ENCODE peak calls at places on chromosomes 7 and 10, in nine cellular contexts. X, J, B, N, H, W, A, F and O are unnamed samples.

GRCh38 chr7:908159-908918 is 32.0 kb downstream of the GET4 start:
- DNase-seq in X (no peak), J (peak), B (no peak), N (no peak), H (no peak), W (no peak), A (no peak), F (no peak), O (no peak)

GRCh38 chr7:504221-505081 is 15.2 kb downstream of the PDGFA start:
- DNase-seq in X (peak), J (no peak), B (no peak), N (no peak), H (no peak), W (no peak), A (no peak), F (no peak), O (no peak)

GRCh38 chr10:100568937-100569336 is 33.2 kb downstream of the HIF1AN start:
- DNase-seq in X (no peak), J (no peak), B (no peak), N (no peak), H (peak), W (no peak), A (no peak), F (no peak), O (peak)

GRCh38 chr7:136386876-136387275 is 409.7 kb upstream of the MTPN start:
- DNase-seq in X (no peak), J (no peak), B (no peak), N (no peak), H (no peak), W (no peak), A (no peak), F (peak), O (no peak)

GRCh38 chr7:74230446-74231231 is 20.8 kb downstream of the LAT2 start:
- DNase-seq in X (no peak), J (peak), B (no peak), N (no peak), H (no peak), W (no peak), A (peak), F (no peak), O (no peak)

GRCh38 chr7:136140469-136140868 is 163.3 kb upstream of the MTPN start:
- DNase-seq in X (no peak), J (no peak), B (no peak), N (no peak), H (no peak), W (no peak), A (no peak), F (no peak), O (no peak)

GRCh38 chr7:30166155-30166840 is 31.5 kb downstream of the MTURN start:
- DNase-seq in X (no peak), J (no peak), B (no peak), N (no peak), H (no peak), W (no peak), A (no peak), F (peak), O (no peak)

GRCh38 chr7:12772768-12773167 is 85.3 kb downstream of the ARL4A start:
- DNase-seq in X (no peak), J (no peak), B (no peak), N (no peak), H (no peak), W (no peak), A (no peak), F (no peak), O (no peak)

GRCh38 chr10:60335708-60336107 is 54.0 kb downstream of the ANK3 start:
- DNase-seq in X (no peak), J (no peak), B (no peak), N (no peak), H (no peak), W (no peak), A (no peak), F (peak), O (no peak)

GRCh38 chr10:118870467-118871243 is 115.9 kb upstream of the CACUL1 start:
- DNase-seq in X (no peak), J (no peak), B (peak), N (no peak), H (peak), W (peak), A (no peak), F (peak), O (no peak)

GRCh38 chr10:68560201-68560915 is at the start of gene TET1:
- DNase-seq in X (peak), J (peak), B (peak), N (no peak), H (peak), W (peak), A (peak), F (peak), O (peak)

GRCh38 chr10:119670717-119671116 is 19.5 kb downstream of the BAG3 start:
- DNase-seq in X (no peak), J (no peak), B (no peak), N (no peak), H (no peak), W (no peak), A (no peak), F (peak), O (no peak)

GRCh38 chr7:90211391-90212148 is at the start of gene STEAP2:
- DNase-seq in X (peak), J (peak), B (peak), N (peak), H (peak), W (peak), A (peak), F (peak), O (peak)

GRCh38 chr7:90212149-90212495 is 582 bp downstream of the STEAP2 start:
- DNase-seq in X (no peak), J (no peak), B (no peak), N (no peak), H (no peak), W (no peak), A (peak), F (no peak), O (no peak)

GRCh38 chr7:90216771-90217170 is 5.2 kb downstream of the STEAP2 start:
- DNase-seq in X (no peak), J (no peak), B (no peak), N (no peak), H (no peak), W (peak), A (no peak), F (no peak), O (no peak)

GRCh38 chr7:90213521-90213920 is 2.0 kb downstream of the STEAP2 start:
- DNase-seq in X (no peak), J (no peak), B (no peak), N (no peak), H (no peak), W (no peak), A (no peak), F (no peak), O (no peak)

GRCh38 chr7:90216080-90216674 is 4.6 kb downstream of the STEAP2 start:
- DNase-seq in X (no peak), J (no peak), B (no peak), N (no peak), H (no peak), W (peak), A (no peak), F (no peak), O (no peak)
- TF ChIP-seq CTCF in X (no peak), J (no peak), B (no peak), N (no peak), H (no peak), W (no peak), A (no peak), F (no peak), O (no peak)

GRCh38 chr10:121751191-121751760 is 153.0 kb upstream of the FGFR2 start:
- DNase-seq in X (no peak), J (no peak), B (no peak), N (no peak), H (no peak), W (peak), A (no peak), F (no peak), O (no peak)

GRCh38 chr10:121754667-121755066 is 156.4 kb upstream of the FGFR2 start:
- DNase-seq in X (no peak), J (no peak), B (no peak), N (no peak), H (no peak), W (no peak), A (no peak), F (peak), O (no peak)

GRCh38 chr10:121753726-121754476 is 155.7 kb upstream of the FGFR2 start:
- DNase-seq in X (no peak), J (no peak), B (no peak), N (no peak), H (no peak), W (peak), A (peak), F (peak), O (no peak)
- TF ChIP-seq CTCF in X (no peak), J (no peak), B (peak), N (peak), H (peak), W (peak), A (no peak), F (peak), O (peak)

DNA sequence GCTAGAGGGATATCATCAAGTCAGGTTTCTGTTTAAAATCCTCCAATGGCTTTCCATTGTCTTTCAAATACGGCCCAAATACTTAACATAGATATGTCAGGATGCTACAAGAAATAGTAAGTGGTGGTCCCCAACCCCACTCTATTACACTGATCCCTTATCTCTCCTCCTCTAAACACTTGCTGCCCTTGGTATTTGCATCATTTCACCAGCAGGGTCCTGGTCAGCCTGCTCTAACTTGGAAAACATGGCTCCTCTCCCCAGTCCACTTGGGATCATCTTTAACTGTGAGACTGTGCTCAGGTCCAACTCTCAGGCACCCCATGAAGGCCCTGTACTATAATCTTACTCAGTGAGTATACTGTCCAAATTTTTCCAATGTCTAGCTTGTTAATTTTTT is 53.8 kb upstream of the GSAP start:
- DNase-seq in X (no peak), J (no peak), B (no peak), N (no peak), H (no peak), W (no peak), A (no peak), F (no peak), O (no peak)
- TF ChIP-seq CTCF in X (no peak), J (no peak), B (no peak), N (no peak), H (no peak), W (no peak), A (no peak), F (no peak), O (no peak)

GRCh38 chr7:139828880-139829653 is at the start of gene TBXAS1:
- DNase-seq in X (no peak), J (peak), B (no peak), N (no peak), H (peak), W (no peak), A (peak), F (no peak), O (no peak)

GRCh38 chr7:139829654-139830130 is 628 bp downstream of the TBXAS1 start:
- DNase-seq in X (no peak), J (peak), B (no peak), N (no peak), H (no peak), W (peak), A (peak), F (no peak), O (no peak)

GRCh38 chr7:139825666-139826290 is 3.3 kb upstream of the TBXAS1 start:
- DNase-seq in X (no peak), J (no peak), B (no peak), N (peak), H (no peak), W (peak), A (no peak), F (peak), O (no peak)

GRCh38 chr7:139828446-139828845 is 618 bp upstream of the TBXAS1 start:
- DNase-seq in X (no peak), J (no peak), B (no peak), N (no peak), H (no peak), W (no peak), A (no peak), F (no peak), O (no peak)

DNA sequence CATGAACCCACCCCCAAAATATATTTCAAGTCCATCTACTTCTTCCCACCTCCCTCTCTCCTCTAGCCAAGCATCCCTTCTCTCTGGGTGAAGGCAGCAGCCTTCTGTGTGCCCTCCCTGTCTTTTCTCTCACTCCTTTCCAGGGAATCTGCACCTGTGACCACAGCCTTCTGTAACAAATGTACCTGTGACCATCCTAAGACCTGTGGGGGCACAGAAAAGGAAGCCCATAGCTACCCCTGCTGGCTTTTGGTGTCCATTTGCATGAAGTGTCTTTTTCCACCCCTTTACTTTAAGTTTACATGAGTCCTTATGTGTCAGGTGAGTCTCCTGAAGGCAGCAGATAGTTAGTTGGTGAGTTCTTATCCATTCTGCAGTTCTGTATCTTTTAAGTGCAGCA is 2.0 kb upstream of the TBXAS1 start:
- DNase-seq in X (no peak), J (no peak), B (no peak), N (no peak), H (peak), W (no peak), A (no peak), F (peak), O (no peak)
- TF ChIP-seq CTCF in X (no peak), J (no peak), B (no peak), N (no peak), H (peak), W (no peak), A (no peak), F (no peak), O (no peak)

GRCh38 chr10:76040107-76040829 is 608.8 kb downstream of the LRMDA start:
- DNase-seq in X (no peak), J (no peak), B (no peak), N (no peak), H (peak), W (no peak), A (no peak), F (no peak), O (no peak)
- TF ChIP-seq CTCF in X (no peak), J (no peak), B (peak), N (no peak), H (peak), W (peak), A (no peak), F (no peak), O (no peak)

DNA sequence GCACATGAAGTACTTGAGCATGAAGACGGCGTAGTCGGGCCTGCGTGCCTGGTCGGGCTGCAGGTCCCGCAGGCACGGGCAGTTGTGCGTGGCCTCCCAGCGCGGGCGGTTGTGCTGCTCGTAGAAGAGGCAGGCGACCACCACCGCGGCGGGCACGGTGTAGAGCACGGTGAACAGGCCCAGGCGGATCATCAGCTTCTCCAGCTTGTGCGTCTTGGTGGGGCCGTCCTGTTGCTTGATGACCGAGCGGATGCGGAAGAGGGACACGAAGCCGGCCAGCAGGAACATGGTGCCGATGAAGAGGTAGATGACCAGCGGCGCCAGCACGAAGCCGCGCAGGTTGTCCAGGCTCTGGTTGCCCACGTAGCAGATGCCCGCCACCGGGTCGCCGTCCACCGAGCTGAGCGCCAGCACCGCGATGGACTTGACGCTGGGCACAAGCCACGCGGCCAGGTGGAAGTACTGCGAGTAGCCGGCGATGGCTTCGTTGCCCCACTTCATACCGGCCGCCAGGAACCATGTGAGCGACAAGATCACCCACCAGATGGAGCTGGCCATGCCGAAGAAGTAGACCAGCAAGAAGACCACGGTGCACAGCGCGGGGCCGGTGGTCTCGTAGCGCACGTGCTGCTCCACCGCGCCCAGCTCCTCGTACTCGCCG is 2.3 kb downstream of the FZD8 start:
- DNase-seq in X (peak), J (peak), B (peak), N (no peak), H (peak), W (peak), A (peak), F (peak), O (no peak)
- TF ChIP-seq CTCF in X (no peak), J (no peak), B (no peak), N (peak), H (no peak), W (peak), A (no peak), F (peak), O (no peak)

GRCh38 chr7:130794619-130794922 is 60.6 kb upstream of the KLF14 start:
- DNase-seq in X (no peak), J (no peak), B (no peak), N (no peak), H (no peak), W (no peak), A (no peak), F (no peak), O (no peak)

GRCh38 chr7:130791746-130792145 is 57.7 kb upstream of the KLF14 start:
- DNase-seq in X (no peak), J (no peak), B (no peak), N (no peak), H (no peak), W (no peak), A (no peak), F (no peak), O (no peak)

DNA sequence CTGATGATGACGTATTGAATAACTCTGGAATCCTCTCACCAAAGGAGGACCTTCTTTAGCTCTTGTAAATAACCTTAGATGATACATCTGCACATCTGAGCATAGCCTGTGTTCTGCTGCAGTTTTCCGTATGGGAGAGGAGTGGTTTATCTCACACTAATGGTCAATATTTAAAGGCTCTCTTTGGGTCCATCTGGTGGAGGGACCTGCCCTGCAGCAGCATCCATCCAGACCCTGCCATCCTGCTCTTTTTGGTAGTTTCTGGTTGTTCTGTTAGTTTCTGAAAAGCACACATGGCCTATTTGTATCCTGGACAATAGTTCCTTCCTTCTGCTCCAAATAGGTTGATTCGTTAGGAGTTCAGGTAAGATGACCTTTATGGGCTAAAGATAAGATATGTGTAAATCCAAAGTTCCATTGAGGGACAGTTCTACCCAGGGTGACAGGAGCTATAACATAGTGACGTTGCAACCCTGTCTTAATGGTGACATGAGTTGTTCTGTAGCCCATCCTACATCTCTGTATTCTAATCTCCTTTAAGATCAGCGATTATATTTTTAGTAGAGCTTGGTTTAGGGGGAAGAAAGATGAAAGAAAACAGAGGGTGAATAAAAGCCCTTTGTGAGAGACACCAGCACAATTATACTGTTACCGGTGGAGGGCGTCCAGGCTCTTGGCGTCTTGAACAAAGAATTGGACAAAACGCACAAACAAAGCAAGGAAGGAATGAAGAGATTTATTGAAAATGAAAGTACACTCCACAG is 60.0 kb upstream of the KLF14 start:
- DNase-seq in X (no peak), J (no peak), B (no peak), N (no peak), H (no peak), W (peak), A (no peak), F (peak), O (no peak)
- TF ChIP-seq CTCF in X (no peak), J (no peak), B (no peak), N (peak), H (no peak), W (peak), A (no peak), F (peak), O (peak)

DNA sequence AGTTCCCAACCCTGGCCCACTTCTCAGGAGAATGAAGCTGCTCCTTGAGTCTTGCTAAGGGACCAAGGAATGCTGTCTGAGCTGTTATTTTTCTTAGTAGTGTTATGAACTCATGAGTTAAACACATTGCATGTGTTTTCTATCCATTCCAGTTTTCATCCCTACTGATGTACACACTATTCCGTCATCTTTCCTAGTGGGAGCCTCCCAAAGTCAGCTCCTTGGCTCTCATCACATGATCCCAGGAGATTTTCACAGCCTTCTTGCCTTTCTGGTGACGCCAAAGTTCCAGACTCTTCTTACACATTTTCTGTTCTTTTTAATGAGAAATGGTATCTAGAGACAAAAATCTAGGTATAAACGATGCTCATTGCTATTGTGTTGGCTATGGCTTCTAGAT is 8.4 kb upstream of the C10orf71 start:
- DNase-seq in X (no peak), J (no peak), B (no peak), N (no peak), H (no peak), W (no peak), A (no peak), F (no peak), O (no peak)
- TF ChIP-seq CTCF in X (no peak), J (no peak), B (no peak), N (no peak), H (no peak), W (no peak), A (no peak), F (no peak), O (no peak)

DNA sequence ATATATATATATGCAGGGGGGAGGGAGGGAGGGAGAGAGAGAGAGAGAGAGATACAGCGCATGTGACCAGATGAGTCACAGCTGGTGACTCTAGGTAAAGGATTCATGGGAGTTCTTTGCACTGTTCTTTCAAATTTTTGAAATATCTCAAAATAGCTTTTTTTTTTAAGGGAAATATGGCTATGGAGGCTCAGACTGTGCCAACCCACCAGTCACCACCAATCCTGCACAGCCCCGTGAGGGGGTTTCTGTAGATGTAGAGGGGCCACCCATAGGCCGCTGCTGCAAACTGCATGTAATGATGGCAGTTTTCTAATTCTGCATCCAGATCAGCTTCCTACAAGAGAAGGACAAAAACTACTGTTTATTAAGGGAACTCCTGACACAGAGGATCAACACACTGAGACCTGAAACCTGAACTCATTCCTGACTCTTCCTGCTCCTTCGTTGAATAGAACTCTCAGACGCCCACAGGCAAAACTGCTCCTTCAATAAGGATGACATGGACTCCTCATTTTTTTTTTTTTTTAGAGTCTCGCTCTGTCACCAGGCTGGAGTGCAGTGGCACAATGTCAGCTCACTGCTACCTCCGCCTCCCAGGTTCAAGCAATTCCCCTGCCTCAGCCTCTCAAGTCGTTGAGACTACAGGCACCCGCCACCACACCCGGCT is 17.3 kb downstream of the DAGLB start:
- DNase-seq in X (no peak), J (no peak), B (no peak), N (no peak), H (peak), W (peak), A (peak), F (peak), O (no peak)
- TF ChIP-seq CTCF in X (no peak), J (no peak), B (no peak), N (peak), H (peak), W (peak), A (no peak), F (peak), O (peak)